ENCODE peak calls at places on chromosomes 13 and 19, in seven cellular contexts. M, H, C, W, U, X and K are unnamed samples.

GRCh38 chr13:106617561-106617960 is 49.6 kb upstream of the ARGLU1 start:
- DNase-seq in X (no peak), U (peak), H (peak), W (peak), C (peak), M (peak), K (no peak)

GRCh38 chr13:70339738-70340137 is 231.5 kb upstream of the KLHL1 start:
- DNase-seq in H (no peak), M (peak), W (no peak), C (peak), X (peak), U (peak), K (no peak)

GRCh38 chr13:74338341-74338740 is 204.1 kb upstream of the KLF12 start:
- DNase-seq in X (no peak), W (no peak), M (no peak), H (no peak), U (no peak), C (no peak), K (no peak)

GRCh38 chr19:45507864-45508680 is 793 bp downstream of the VASP start:
- DNase-seq in C (no peak), M (peak), H (no peak), X (peak), U (peak), W (no peak), K (peak)

GRCh38 chr19:2923510-2923909 is 21.3 kb downstream of the ZNF77 start:
- DNase-seq in M (no peak), U (no peak), C (no peak), W (peak), X (no peak), H (no peak), K (peak)

GRCh38 chr19:4199699-4200293 is 17.3 kb downstream of the ANKRD24 start:
- DNase-seq in C (no peak), U (peak), X (no peak), H (no peak), W (no peak), M (no peak), K (no peak)

GRCh38 chr19:56751078-56751489 is 79.5 kb upstream of the ZNF835 start:
- DNase-seq in C (no peak), U (no peak), H (peak), M (peak), X (no peak), W (no peak), K (peak)

GRCh38 chr19:342128-342455 is 2.5 kb downstream of the MIER2 start:
- DNase-seq in X (no peak), H (no peak), W (no peak), C (no peak), U (no peak), M (no peak), K (no peak)

GRCh38 chr19:1495051-1495798 is 4.2 kb downstream of the REEP6 start:
- DNase-seq in U (no peak), X (no peak), M (no peak), W (no peak), C (no peak), H (no peak), K (no peak)
- H2BK120ac ChIP-seq in U (no peak), X (no peak), M (no peak), W (no peak), C (no peak), H (no peak), K (no peak)

DNA sequence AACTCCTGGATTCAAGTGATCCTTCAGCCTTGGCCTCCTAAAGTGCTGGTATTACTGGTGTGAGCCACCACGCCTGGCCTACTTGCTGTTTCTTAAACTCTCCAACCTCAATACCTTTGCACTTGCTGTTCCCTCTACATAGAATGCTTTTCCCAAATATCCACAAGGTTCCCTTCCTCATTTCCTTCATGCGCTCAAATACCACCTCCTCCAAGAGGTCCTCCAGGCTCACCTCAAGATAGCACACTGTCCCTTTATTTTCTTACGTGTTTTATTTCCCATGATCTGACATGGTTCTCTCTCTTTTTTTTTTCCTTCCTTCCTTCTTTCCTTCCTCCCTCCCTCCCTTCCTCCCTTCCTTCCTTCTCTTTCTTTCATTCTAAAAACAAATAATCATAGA is 13.5 kb downstream of the RDH8 start:
- DNase-seq in C (no peak), U (no peak), M (no peak), X (no peak), W (no peak), H (no peak), K (no peak)
- H3K4me2 ChIP-seq in C (no peak), U (no peak), M (no peak), X (no peak), W (no peak), H (no peak), K (no peak)

DNA sequence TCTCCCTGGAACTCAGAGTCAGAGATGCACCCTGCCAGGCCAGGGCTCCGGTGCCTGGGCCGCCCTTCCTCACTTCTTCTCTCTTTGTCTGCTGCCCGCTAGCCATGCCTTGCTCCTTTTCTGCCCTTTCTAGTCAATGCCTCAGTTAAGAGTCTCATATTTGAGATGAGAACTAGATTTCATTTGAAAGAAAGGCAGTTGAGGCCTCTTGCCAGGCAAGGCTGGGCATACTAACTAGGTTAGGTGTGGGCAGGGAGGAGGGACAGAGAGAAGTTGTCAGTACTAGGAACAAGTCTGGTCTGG is 341.6 kb downstream of the DNAJC15 start:
- DNase-seq in X (no peak), U (no peak), C (no peak), M (no peak), W (no peak), H (no peak), K (no peak)
- H2BK120ac ChIP-seq in X (peak), U (no peak), C (no peak), M (no peak), W (peak), H (no peak), K (no peak)

GRCh38 chr19:49094505-49095482 is 9.5 kb downstream of the SNRNP70 start:
- DNase-seq in X (no peak), H (no peak), U (no peak), C (no peak), W (no peak), M (no peak), K (no peak)
- H3K4me2 ChIP-seq in X (no peak), H (no peak), U (no peak), C (no peak), W (no peak), M (no peak), K (no peak)

GRCh38 chr13:33934936-33935510 is 117.1 kb downstream of the RFC3 start:
- DNase-seq in X (no peak), C (no peak), W (no peak), H (no peak), U (no peak), M (no peak), K (no peak)

GRCh38 chr13:33934343-33934742 is 116.4 kb downstream of the RFC3 start:
- DNase-seq in C (no peak), X (no peak), M (no peak), W (no peak), U (no peak), H (no peak), K (no peak)

GRCh38 chr13:33933810-33934209 is 115.9 kb downstream of the RFC3 start:
- DNase-seq in M (no peak), W (no peak), C (no peak), U (no peak), H (no peak), X (no peak), K (no peak)

GRCh38 chr13:33932765-33933406 is 114.9 kb downstream of the RFC3 start:
- DNase-seq in H (no peak), M (no peak), W (peak), U (no peak), C (no peak), X (no peak), K (peak)

GRCh38 chr13:33931397-33931987 is 113.5 kb downstream of the RFC3 start:
- DNase-seq in M (peak), C (no peak), U (no peak), H (peak), X (peak), W (peak), K (peak)
- H2BK120ac ChIP-seq in M (no peak), C (no peak), U (no peak), H (no peak), X (no peak), W (no peak), K (no peak)

DNA sequence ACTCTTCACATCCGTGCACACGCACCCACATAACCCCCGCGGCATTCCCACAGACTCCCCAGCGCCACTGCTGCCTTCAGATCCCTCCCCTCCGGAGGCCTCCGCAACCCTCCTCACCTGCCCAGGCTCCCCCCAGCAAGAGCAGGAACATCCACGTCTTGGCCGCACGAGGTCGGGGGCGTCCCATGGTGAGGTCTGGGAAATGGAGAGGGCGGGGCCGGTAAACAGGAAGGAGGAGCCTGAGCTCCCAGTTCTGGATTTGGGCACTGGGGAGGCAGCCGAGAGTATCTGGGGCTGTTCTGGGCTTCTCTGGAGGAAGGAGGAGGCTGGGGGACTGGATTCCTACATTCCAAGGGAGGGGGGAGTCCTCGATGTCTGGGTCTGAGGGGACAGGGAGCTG is 423 bp downstream of the KLK8 start:
- DNase-seq in H (no peak), C (no peak), W (no peak), U (peak), X (no peak), M (peak), K (no peak)
- H3K4me2 ChIP-seq in H (peak), C (peak), W (no peak), U (peak), X (no peak), M (no peak), K (no peak)